ENCODE peak calls at places on chromosomes 12 and 14, in nine cellular contexts. G is CD8-positive, alpha-beta T cell; A is left ventricle myocardium inferior; U is body of pancreas; Y is neuronal stem cell; O is astrocyte; N is endodermal cell; H is mucosa of descending colon; X is A549. M is an unnamed sample.

GRCh38 chr12:121652767-121653497 is 16.5 kb downstream of the MORN3 start:
- DNase-seq in G (no peak), A (no peak), U (no peak), Y (no peak), O (no peak), N (no peak), H (no peak), X (no peak), M (no peak)

GRCh38 chr12:107337354-107338095 is 244.2 kb upstream of the CRY1 start:
- DNase-seq in G (no peak), A (no peak), U (no peak), Y (no peak), O (no peak), N (no peak), H (no peak), X (peak; percentile 51), M (no peak)

GRCh38 chr12:1047898-1048660 is 57.1 kb downstream of the ERC1 start:
- DNase-seq in G (no peak), A (no peak), U (no peak), Y (no peak), O (no peak), N (peak; percentile 63), H (no peak), X (no peak), M (no peak)

GRCh38 chr12:46126050-46126727 is 135.8 kb upstream of the SCAF11 start:
- DNase-seq in G (no peak), A (no peak), U (no peak), Y (no peak), O (no peak), N (no peak), H (no peak), X (no peak), M (no peak)

GRCh38 chr14:37594238-37594915 is 672 bp downstream of the FOXA1 start:
- DNase-seq in G (no peak), A (no peak), U (peak; percentile 77), Y (peak; percentile 92), O (peak; percentile 45), N (peak; percentile 93), H (peak; percentile 81), X (peak; percentile 92), M (no peak)

GRCh38 chr12:105469182-105469581 is 138.7 kb downstream of the C12orf75 start:
- DNase-seq in G (no peak), A (no peak), U (no peak), Y (no peak), O (no peak), N (no peak), H (no peak), X (no peak), M (no peak)

GRCh38 chr14:21476526-21476924 is 234 bp downstream of the RAB2B start:
- DNase-seq in G (no peak), A (peak; percentile 88), U (peak; percentile 93), Y (no peak), O (peak; percentile 42), N (no peak), H (peak; percentile 94), X (no peak), M (no peak)

GRCh38 chr12:54463034-54463433 is 10.4 kb downstream of the GTSF1 start:
- DNase-seq in G (no peak), A (peak; percentile 29), U (no peak), Y (no peak), O (peak; percentile 16), N (no peak), H (no peak), X (peak; percentile 24), M (no peak)

GRCh38 chr12:21992823-21993222 is 51.6 kb upstream of the ABCC9 start:
- DNase-seq in G (no peak), A (no peak), U (peak; percentile 41), Y (no peak), O (no peak), N (no peak), H (no peak), X (no peak), M (no peak)

GRCh38 chr12:132955094-132955932 is 793 bp downstream of the ZNF605 start:
- DNase-seq in G (no peak), A (peak; percentile 26), U (peak; percentile 44), Y (peak; percentile 33), O (peak; percentile 63), N (peak; percentile 82), H (peak; percentile 34), X (peak; percentile 65), M (no peak)

GRCh38 chr12:54958048-54958658 is 26.4 kb downstream of the TESPA1 start:
- DNase-seq in G (peak; percentile 4), A (no peak), U (peak; percentile 46), Y (peak; percentile 63), O (peak; percentile 38), N (peak; percentile 84), H (no peak), X (peak; percentile 75), M (peak; percentile 55)

GRCh38 chr14:95877633-95878032 is 1.0 kb downstream of the TUNAR start:
- DNase-seq in G (no peak), A (no peak), U (no peak), Y (no peak), O (no peak), N (no peak), H (no peak), X (no peak), M (no peak)

GRCh38 chr14:66758031-66758613 is 250.2 kb downstream of the GPHN start:
- DNase-seq in G (no peak), A (no peak), U (no peak), Y (no peak), O (no peak), N (peak; percentile 56), H (no peak), X (no peak), M (no peak)

GRCh38 chr12:52892974-52893373 is 11.9 kb downstream of the KRT8 start:
- DNase-seq in G (no peak), A (no peak), U (no peak), Y (no peak), O (no peak), N (no peak), H (no peak), X (peak; percentile 34), M (no peak)

GRCh38 chr12:52895726-52896189 is 9.1 kb downstream of the KRT8 start:
- DNase-seq in G (no peak), A (no peak), U (peak; percentile 47), Y (no peak), O (no peak), N (peak; percentile 82), H (peak; percentile 61), X (peak; percentile 90), M (no peak)

GRCh38 chr12:52900166-52900895 is 4.5 kb downstream of the KRT8 start:
- DNase-seq in G (no peak), A (no peak), U (peak; percentile 57), Y (no peak), O (no peak), N (no peak), H (peak; percentile 31), X (no peak), M (no peak)

GRCh38 chr12:52899338-52900035 is 5.4 kb downstream of the KRT8 start:
- DNase-seq in G (no peak), A (no peak), U (peak; percentile 42), Y (no peak), O (no peak), N (no peak), H (peak; percentile 25), X (no peak), M (no peak)

DNA sequence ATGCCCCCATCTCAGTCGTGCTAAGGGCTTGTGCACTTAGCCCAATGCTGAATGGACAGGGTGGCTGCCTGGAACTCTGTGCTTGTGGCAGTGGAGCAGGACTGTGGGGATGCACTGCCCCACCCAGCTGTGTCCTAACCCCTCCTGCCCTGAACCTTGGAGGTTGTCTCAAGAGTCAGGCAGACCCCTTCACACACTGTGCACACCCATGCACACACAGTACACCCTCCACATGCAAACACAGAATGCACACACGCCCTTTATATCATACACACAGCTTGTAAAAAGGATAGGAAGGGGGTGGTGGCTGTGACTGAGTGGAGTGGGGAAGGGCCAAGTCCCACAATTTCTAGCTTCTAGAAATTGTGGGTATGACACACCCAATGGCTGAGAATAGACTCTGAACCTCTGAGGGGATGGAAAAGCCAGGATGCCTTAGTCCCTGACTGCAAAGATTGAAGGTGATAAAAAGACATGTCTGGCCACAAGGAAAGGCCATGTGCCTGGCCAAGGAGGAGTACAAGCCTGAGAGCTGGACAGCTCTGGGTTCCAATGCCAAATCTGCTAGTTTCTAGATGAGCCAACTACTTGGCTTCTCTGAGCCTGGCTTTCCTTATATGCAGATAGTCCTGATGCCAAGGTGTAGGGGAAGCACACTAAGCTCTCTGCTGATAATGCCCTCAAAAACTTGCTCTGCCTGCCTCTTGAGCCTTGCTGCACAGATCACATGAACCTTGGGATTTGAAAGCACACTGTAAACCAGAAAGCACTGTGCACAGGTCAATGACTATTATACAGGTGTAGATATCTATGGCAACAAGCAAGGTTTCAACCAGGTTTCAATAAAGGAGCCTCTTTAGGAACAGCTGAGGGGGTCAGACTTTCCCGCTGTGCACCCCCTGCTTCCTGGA is 8.4 kb downstream of the KRT8 start:
- DNase-seq in G (no peak), A (no peak), U (peak; percentile 34), Y (no peak), O (no peak), N (no peak), H (peak; percentile 39), X (no peak), M (no peak)
- H3K4me1 ChIP-seq in G (no peaks in the 10 kb centered on the region), A (peaks cover 4% of the 10 kb centered on the region), U (peaks cover 63% of the 10 kb centered on the region), Y (no peaks in the 10 kb centered on the region), O (no peaks in the 10 kb centered on the region), N (peaks cover 6% of the 10 kb centered on the region), H (peaks cover 56% of the 10 kb centered on the region), X (peaks cover 71% of the 10 kb centered on the region), M (no peaks in the 10 kb centered on the region)

GRCh38 chr12:6045438-6045837 is 79.0 kb downstream of the VWF start:
- DNase-seq in G (no peak), A (no peak), U (no peak), Y (no peak), O (no peak), N (no peak), H (no peak), X (no peak), M (no peak)
- H3K4me1 ChIP-seq in G (no peaks in the 10 kb centered on the region), A (no peaks in the 10 kb centered on the region), U (no peaks in the 10 kb centered on the region), Y (no peaks in the 10 kb centered on the region), O (peaks cover 11% of the 10 kb centered on the region), N (no peaks in the 10 kb centered on the region), H (no peaks in the 10 kb centered on the region), X (peaks cover 7% of the 10 kb centered on the region), M (no peaks in the 10 kb centered on the region)

DNA sequence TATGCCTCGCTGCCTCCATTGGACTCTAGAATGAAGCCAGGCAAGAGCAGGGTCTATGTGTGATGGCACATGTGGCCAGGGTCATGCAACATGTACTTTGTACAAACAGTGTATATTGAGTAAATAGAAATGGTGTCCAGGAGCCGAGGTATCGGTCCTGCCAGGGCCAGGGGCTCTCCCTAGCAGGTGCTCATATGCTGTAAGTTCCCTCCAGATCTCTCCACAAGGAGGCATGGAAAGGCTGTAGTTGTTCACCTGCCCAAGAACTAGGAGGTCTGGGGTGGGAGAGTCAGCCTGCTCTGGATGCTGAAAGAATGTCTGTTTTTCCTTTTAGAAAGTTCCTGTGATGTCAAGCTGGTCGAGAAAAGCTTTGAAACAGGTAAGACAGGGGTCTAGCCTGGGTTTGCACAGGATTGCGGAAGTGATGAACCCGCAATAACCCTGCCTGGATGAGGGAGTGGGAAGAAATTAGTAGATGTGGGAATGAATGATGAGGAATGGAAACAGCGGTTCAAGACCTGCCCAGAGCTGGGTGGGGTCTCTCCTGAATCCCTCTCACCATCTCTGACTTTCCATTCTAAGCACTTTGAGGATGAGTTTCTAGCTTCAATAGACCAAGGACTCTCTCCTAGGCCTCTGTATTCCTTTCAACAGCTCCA is 39.6 kb downstream of the DAD1 start:
- DNase-seq in G (no peak), A (no peak), U (no peak), Y (no peak), O (no peak), N (no peak), H (no peak), X (no peak), M (no peak)
- H3K4me1 ChIP-seq in G (peaks cover 96% of the 10 kb centered on the region), A (peaks cover 38% of the 10 kb centered on the region), U (peaks cover 14% of the 10 kb centered on the region), Y (peaks cover 15% of the 10 kb centered on the region), O (peaks cover 43% of the 10 kb centered on the region), N (peaks cover 20% of the 10 kb centered on the region), H (peaks cover 5% of the 10 kb centered on the region), X (no peaks in the 10 kb centered on the region), M (peaks cover 99% of the 10 kb centered on the region)

GRCh38 chr12:3106564-3106963 is 29.4 kb downstream of the TSPAN9 start:
- DNase-seq in G (no peak), A (no peak), U (no peak), Y (no peak), O (no peak), N (no peak), H (no peak), X (no peak), M (no peak)
- H3K4me1 ChIP-seq in G (no peaks in the 10 kb centered on the region), A (peaks cover 82% of the 10 kb centered on the region), U (peaks cover 5% of the 10 kb centered on the region), Y (peaks cover 15% of the 10 kb centered on the region), O (peaks cover 37% of the 10 kb centered on the region), N (peaks cover 7% of the 10 kb centered on the region), H (no peaks in the 10 kb centered on the region), X (peaks cover 5% of the 10 kb centered on the region), M (no peaks in the 10 kb centered on the region)